ENCODE peak calls at places on chromosomes 12 and 14, in five cellular contexts. O, C, H, Z and U are unnamed samples. For H3K27me3, the result is how much of the 10 kb centered on the place peaks cover.

GRCh38 chr12:110289021-110289710 is 8.1 kb downstream of the ATP2A2 start:
- DNase-seq in H (no peak), O (no peak), Z (no peak), C (no peak), U (no peak)

GRCh38 chr14:73124180-73124894 is 12.0 kb upstream of the PSEN1 start:
- DNase-seq in O (no peak), H (no peak), Z (no peak), C (no peak), U (no peak)

GRCh38 chr14:91227183-91227628 is 17.3 kb downstream of the GPR68 start:
- DNase-seq in H (no peak), Z (no peak), O (no peak), C (no peak), U (no peak)

GRCh38 chr12:100156731-100157426 is 14.2 kb upstream of the BLTP3B start:
- DNase-seq in Z (no peak), C (no peak), H (no peak), O (no peak), U (no peak)

GRCh38 chr14:96409701-96410100 is 17.8 kb downstream of the AK7 start:
- DNase-seq in Z (no peak), C (no peak), O (no peak), H (no peak), U (no peak)

GRCh38 chr14:36522972-36523685 is 3.1 kb upstream of the NKX2-1 start:
- DNase-seq in O (no peak), Z (no peak), C (no peak), H (no peak), U (no peak)

GRCh38 chr12:19970826-19971225 is 397.5 kb upstream of the PDE3A start:
- DNase-seq in Z (no peak), O (no peak), C (no peak), H (no peak), U (no peak)

GRCh38 chr12:65171870-65172269 is 2.5 kb downstream of the LEMD3 start:
- DNase-seq in H (peak), O (no peak), C (no peak), Z (no peak), U (no peak)

GRCh38 chr14:95304342-95304741 is 15.4 kb downstream of the CLMN start:
- DNase-seq in H (no peak), Z (no peak), O (no peak), C (no peak), U (no peak)

GRCh38 chr14:61839452-61839851 is 77.2 kb downstream of the SNAPC1 start:
- DNase-seq in C (no peak), Z (no peak), H (no peak), O (no peak), U (no peak)

GRCh38 chr14:87233266-87233665 is 759.7 kb downstream of the GALC start:
- DNase-seq in O (no peak), Z (no peak), C (no peak), H (no peak), U (no peak)

GRCh38 chr14:24366664-24367505 is 1.1 kb upstream of the NFATC4 start:
- DNase-seq in C (peak), Z (peak), O (peak), H (peak), U (peak)

GRCh38 chr12:132329036-132329738 is at the start of gene GALNT9:
- DNase-seq in O (no peak), C (no peak), H (peak), Z (no peak), U (no peak)

GRCh38 chr12:132327351-132328171 is 1.8 kb downstream of the GALNT9 start:
- DNase-seq in H (peak), O (no peak), Z (no peak), C (no peak), U (no peak)

GRCh38 chr12:132326646-132327045 is 2.7 kb downstream of the GALNT9 start:
- DNase-seq in Z (no peak), C (no peak), O (no peak), H (no peak), U (no peak)

GRCh38 chr12:132329739-132330548 is 555 bp upstream of the GALNT9 start:
- DNase-seq in O (no peak), Z (no peak), H (no peak), C (no peak), U (no peak)

GRCh38 chr12:132328282-132329029 is 933 bp downstream of the GALNT9 start:
- DNase-seq in O (no peak), C (no peak), Z (no peak), H (no peak), U (no peak)
- H3K4me3 ChIP-seq in O (no peak), C (no peak), Z (no peak), H (no peak), U (no peak)

DNA sequence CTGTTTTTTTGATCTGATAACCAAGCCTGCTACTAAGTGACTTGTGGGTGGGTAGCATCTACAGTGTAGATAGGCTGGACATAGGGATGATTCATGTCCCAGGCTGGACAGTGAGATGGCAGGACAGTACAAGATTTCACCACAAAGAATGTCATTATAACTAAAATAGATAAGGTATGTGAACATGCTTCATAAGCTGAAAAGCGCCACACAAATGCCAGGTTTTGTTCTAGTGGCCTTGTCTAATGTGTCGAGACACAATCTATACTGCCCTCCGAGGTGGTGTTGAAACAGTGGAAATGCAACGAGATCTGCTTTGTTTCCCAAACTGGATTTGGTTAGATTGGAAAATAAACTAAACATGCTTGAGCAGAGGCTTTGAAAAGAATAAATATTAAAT is 4.4 kb downstream of the LGALS3 start:
- DNase-seq in O (no peak), C (no peak), H (peak), Z (no peak), U (no peak)
- H3K27me3 ChIP-seq in O (under half), C (under half), H (under half), Z (under half), U (under half)

GRCh38 chr12:3732901-3733300 is 20.0 kb downstream of the CRACR2A start:
- DNase-seq in C (no peak), H (no peak), O (no peak), Z (no peak), U (no peak)
- H3K4me3 ChIP-seq in C (no peak), H (no peak), O (no peak), Z (no peak), U (no peak)

GRCh38 chr12:52259850-52260249 is 14.6 kb upstream of the KRT86 start:
- DNase-seq in O (no peak), C (no peak), H (no peak), Z (no peak), U (no peak)
- H3K27me3 ChIP-seq in O (half or more), C (half or more), H (half or more), Z (under half), U (under half)

DNA sequence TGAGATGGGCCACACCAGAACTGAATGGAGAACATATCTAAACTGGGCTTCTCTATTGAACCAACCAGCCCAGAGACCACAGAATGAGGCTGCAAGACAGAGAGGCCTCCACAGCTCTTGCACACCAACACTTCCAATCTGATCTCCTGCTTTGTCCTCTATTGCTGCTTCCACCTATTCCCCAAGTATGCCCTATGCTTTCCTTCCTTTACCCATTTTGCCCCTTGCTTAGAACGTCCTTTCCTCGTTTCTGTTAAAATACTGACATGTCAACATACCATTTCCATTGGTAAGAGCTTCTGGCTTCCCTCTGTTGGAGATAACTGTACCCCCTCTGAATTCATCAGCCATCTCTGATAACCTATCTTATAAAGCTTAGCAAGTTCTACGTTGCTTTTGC is 2.8 kb downstream of the SLC2A13 start:
- DNase-seq in C (no peak), Z (no peak), H (no peak), O (no peak), U (no peak)
- H3K4me3 ChIP-seq in C (no peak), Z (no peak), H (no peak), O (peak), U (no peak)

DNA sequence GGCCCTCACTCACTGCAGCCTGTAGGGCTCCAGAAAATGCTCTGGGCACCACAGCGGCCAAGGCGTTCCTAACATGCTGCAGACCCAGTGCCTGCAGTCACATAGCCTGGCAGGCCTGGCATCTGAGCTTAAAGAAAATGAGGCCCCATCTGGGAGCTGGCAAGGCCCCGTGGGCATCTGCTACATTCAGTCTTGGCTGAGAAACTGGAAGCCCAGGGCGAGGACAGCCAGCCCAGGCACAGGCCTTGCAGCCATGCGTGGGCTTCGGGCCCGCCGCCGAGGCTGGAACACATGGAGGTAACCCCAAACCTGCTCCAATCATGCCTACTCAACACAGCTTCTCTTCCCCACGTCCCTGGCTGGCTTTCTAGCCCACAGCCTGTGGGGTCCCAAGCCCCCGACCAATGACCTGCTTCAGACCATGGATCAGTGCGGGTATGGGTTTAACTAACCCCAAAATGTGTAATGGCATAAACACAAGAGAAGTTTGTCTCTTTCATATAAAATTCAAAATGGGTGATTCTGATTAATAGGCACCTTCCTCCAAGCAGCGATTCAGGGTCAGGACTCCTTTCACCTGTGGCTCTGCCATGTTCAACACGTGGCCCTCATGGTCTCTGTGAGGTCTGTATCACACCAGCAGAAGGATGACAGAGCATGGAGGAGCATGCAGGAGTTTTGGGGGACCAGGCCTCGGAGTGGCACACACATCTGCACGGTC is 6.4 kb downstream of the NGB start:
- DNase-seq in O (no peak), Z (no peak), C (no peak), H (no peak), U (no peak)
- H3K27me3 ChIP-seq in O (half or more), Z (under half), C (under half), H (under half), U (under half)